ENCODE peak calls at places on chromosomes 5 and 9, in six cellular contexts. O is breast epithelium, K is PC-9, T is MCF 10A, B is astrocyte of the spinal cord, F is neural crest cell. Y is an unnamed sample.

GRCh38 chr9:614421-614820 is 227.1 kb upstream of the DMRT1 start:
- DNase-seq in O (no peak), K (no peak), T (no peak), B (no peak), F (no peak), Y (no peak)

GRCh38 chr5:102295534-102296228 is 403 bp downstream of the SLCO4C1 start:
- DNase-seq in O (no peak), K (no peak), T (no peak), B (no peak), F (no peak), Y (no peak)

GRCh38 chr9:131545003-131545785 is at the start of gene PRRT1B:
- DNase-seq in O (peak; percentile 83), K (peak; percentile 71), T (no peak), B (no peak), F (no peak), Y (no peak)

GRCh38 chr9:27154923-27155322 is 45.9 kb downstream of the TEK start:
- DNase-seq in O (no peak), K (no peak), T (peak; percentile 85), B (peak; percentile 95), F (no peak), Y (no peak)

GRCh38 chr5:142512680-142513042 is 173.2 kb downstream of the FGF1 start:
- DNase-seq in O (no peak), K (peak; percentile 97), T (peak; percentile 9), B (peak; percentile 68), F (no peak), Y (no peak)

GRCh38 chr5:173568128-173568527 is 48.3 kb downstream of the BOD1 start:
- DNase-seq in O (no peak), K (no peak), T (no peak), B (no peak), F (no peak), Y (no peak)

GRCh38 chr5:107486489-107486888 is 184.2 kb downstream of the EFNA5 start:
- DNase-seq in O (no peak), K (peak; percentile 72), T (peak; percentile 94), B (peak; percentile 39), F (no peak), Y (no peak)

GRCh38 chr9:94156549-94157407 is 72.5 kb downstream of the PTPDC1 start:
- DNase-seq in O (peak; percentile 87), K (no peak), T (peak; percentile 93), B (peak; percentile 88), F (no peak), Y (no peak)

GRCh38 chr9:106697799-106698591 is 165.0 kb upstream of the ZNF462 start:
- DNase-seq in O (peak; percentile 63), K (no peak), T (peak; percentile 74), B (peak; percentile 55), F (no peak), Y (peak; percentile 90)

GRCh38 chr5:161201558-161201957 is 345.0 kb downstream of the GABRB2 start:
- DNase-seq in O (no peak), K (no peak), T (no peak), B (no peak), F (no peak), Y (no peak)

GRCh38 chr5:130992621-130993020 is 172.4 kb downstream of the HINT1 start:
- DNase-seq in O (no peak), K (no peak), T (no peak), B (peak; percentile 8), F (no peak), Y (no peak)

GRCh38 chr9:77946969-77947368 is 84.6 kb downstream of the GNAQ start:
- DNase-seq in O (no peak), K (no peak), T (no peak), B (no peak), F (no peak), Y (no peak)

GRCh38 chr9:77945798-77946197 is 85.8 kb downstream of the GNAQ start:
- DNase-seq in O (no peak), K (no peak), T (no peak), B (peak; percentile 40), F (no peak), Y (no peak)

GRCh38 chr9:77939149-77939668 is 92.4 kb downstream of the GNAQ start:
- DNase-seq in O (no peak), K (no peak), T (no peak), B (no peak), F (no peak), Y (no peak)

GRCh38 chr9:77943053-77943452 is 88.6 kb downstream of the GNAQ start:
- DNase-seq in O (no peak), K (no peak), T (peak; percentile 17), B (no peak), F (no peak), Y (no peak)

GRCh38 chr9:77944556-77945261 is 86.9 kb downstream of the GNAQ start:
- DNase-seq in O (no peak), K (no peak), T (no peak), B (no peak), F (no peak), Y (no peak)
- TF ChIP-seq CTCF in O (no peak), K (no peak), T (no peak), B (peak; percentile 14), F (peak; percentile 40), Y (peak; percentile 46)

DNA sequence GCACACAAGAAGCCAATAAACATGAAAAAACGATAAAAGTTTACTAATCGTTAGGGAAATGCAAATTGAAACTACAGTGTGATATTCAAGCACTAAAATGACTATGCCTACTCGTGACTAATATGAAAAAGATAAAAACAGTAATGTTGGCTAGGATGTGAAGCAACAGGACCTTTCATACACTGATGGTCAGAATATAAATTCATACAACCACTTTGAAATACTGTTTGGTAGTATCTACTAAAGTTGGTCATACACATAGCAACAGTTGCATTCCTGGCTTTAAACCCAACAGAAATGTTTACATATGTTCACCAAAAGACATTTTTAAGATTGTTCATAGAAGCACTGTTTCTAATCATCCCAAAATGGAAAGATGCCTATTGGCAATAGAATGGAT is 24.3 kb downstream of the FBXO38 start:
- DNase-seq in O (no peak), K (no peak), T (no peak), B (no peak), F (no peak), Y (no peak)
- TF ChIP-seq CTCF in O (no peak), K (no peak), T (no peak), B (no peak), F (no peak), Y (no peak)

DNA sequence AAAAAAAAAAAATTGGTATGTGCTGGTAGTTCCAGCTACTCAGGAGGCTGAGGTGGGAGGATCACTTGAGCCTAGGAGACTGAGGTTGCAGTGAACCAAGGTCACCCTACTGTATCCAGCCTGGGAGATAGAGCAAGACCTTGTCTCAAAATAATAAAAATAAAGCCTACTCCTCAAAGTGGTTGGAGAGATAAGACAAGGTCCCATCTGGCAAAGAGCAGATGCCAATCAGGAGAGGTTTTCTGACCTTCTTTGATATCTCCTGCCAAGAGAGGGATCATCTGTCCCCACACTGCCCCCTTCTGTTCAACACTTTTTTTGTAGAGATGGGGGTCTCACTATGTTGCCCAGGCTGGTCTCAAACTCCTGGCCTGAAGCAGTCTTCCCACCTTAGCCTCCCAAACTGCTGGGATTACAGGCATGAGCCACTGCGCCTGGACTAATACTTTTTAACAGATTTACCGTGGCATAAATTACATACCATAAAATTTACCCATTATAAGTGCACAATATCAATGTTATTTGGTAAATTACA is 64.7 kb downstream of the SH3PXD2B start:
- DNase-seq in O (no peak), K (no peak), T (no peak), B (no peak), F (no peak), Y (no peak)
- TF ChIP-seq CTCF in O (no peak), K (peak; percentile 33), T (no peak), B (no peak), F (no peak), Y (peak; percentile 27)

GRCh38 chr9:78004478-78005229 is 27.0 kb downstream of the GNAQ start:
- DNase-seq in O (no peak), K (peak; percentile 68), T (peak; percentile 11), B (no peak), F (no peak), Y (no peak)
- TF ChIP-seq CTCF in O (no peak), K (peak; percentile 51), T (peak; percentile 10), B (peak; percentile 26), F (peak; percentile 53), Y (peak; percentile 32)

GRCh38 chr9:16371306-16371705 is 499.2 kb downstream of the BNC2 start:
- DNase-seq in O (no peak), K (no peak), T (no peak), B (no peak), F (no peak), Y (no peak)
- TF ChIP-seq CTCF in O (no peak), K (no peak), T (no peak), B (no peak), F (no peak), Y (no peak)

DNA sequence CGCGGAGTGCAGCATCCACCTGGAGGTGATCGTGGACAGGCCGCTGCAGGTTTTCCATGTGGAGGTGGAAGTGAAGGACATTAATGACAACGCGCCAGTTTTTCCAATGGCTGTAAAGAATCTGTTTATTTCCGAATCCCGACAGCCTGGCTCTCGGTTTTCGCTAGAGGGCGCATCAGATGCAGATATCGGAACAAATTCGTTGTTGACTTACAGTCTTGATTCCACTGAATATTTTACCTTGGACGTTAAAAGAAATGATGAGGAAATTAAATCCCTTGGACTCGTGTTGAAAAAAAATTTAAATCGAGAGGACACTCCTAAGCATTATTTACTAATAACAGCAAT is 611 bp downstream of the PCDHA3 start:
- DNase-seq in O (no peak), K (no peak), T (no peak), B (no peak), F (no peak), Y (no peak)
- TF ChIP-seq CTCF in O (no peak), K (no peak), T (no peak), B (peak; percentile 35), F (peak; percentile 19), Y (no peak)

GRCh38 chr5:146394486-146394885 is 52.6 kb upstream of the TCERG1 start:
- DNase-seq in O (no peak), K (no peak), T (peak; percentile 32), B (no peak), F (no peak), Y (no peak)

GRCh38 chr5:146388418-146388817 is 49.8 kb downstream of the POU4F3 start:
- DNase-seq in O (no peak), K (no peak), T (peak; percentile 40), B (peak; percentile 54), F (no peak), Y (no peak)

GRCh38 chr5:146395233-146395632 is 51.9 kb upstream of the TCERG1 start:
- DNase-seq in O (no peak), K (no peak), T (peak; percentile 14), B (no peak), F (no peak), Y (no peak)

DNA sequence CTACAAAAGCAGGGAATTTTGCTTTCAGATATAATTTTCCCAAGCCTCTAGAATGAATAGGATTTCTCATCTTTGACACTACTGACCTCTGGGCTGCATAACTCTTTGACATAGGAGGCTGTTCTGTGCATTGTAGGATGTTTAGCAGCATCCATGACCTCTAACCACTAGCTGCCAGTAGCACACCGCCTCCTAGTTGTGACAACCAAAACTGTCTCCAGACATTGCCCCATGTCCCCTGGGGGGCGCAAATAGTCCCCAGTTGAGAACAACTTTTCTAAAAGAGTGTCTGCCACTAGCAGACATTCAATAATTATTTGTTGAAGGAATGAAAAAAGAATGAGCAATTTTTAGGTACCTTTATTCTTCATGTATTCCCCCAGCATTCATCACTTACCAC is 51.8 kb downstream of the POU4F3 start:
- DNase-seq in O (no peak), K (no peak), T (no peak), B (no peak), F (no peak), Y (no peak)
- TF ChIP-seq CTCF in O (no peak), K (no peak), T (peak; percentile 16), B (peak; percentile 16), F (no peak), Y (peak; percentile 17)

GRCh38 chr5:43483210-43484048 is at the start of gene TMEM267:
- DNase-seq in O (peak; percentile 91), K (peak; percentile 93), T (peak; percentile 93), B (peak; percentile 97), F (peak; percentile 75), Y (peak; percentile 95)
- TF ChIP-seq CTCF in O (no peak), K (no peak), T (no peak), B (no peak), F (no peak), Y (no peak)